ENCODE peak calls at places on chromosome 20, in five cellular contexts. One of them, this sample, is unnamed.

GRCh38 chr20:34938466-34939163 is 17.0 kb downstream of the GSS start:
- DNase-seq in naive thymus-derived CD4-positive, alpha-beta T cell: no peak
- DNase-seq in ascending aorta: no peak
- DNase-seq in A172: no peak
- DNase-seq in CD8-positive, alpha-beta memory T cell: no peak
- DNase-seq in this sample: no peak

GRCh38 chr20:62824476-62825287 is 7.8 kb downstream of the COL9A3 start:
- DNase-seq in CD8-positive, alpha-beta memory T cell: peak
- DNase-seq in ascending aorta: no peak
- DNase-seq in naive thymus-derived CD4-positive, alpha-beta T cell: peak
- DNase-seq in A172: peak
- DNase-seq in this sample: peak

GRCh38 chr20:52828199-52828598 is 144.0 kb upstream of the TSHZ2 start:
- DNase-seq in naive thymus-derived CD4-positive, alpha-beta T cell: no peak
- DNase-seq in CD8-positive, alpha-beta memory T cell: no peak
- DNase-seq in A172: no peak
- DNase-seq in ascending aorta: no peak
- DNase-seq in this sample: no peak

GRCh38 chr20:3238616-3239025 is 369 bp downstream of the SLC4A11 start:
- DNase-seq in ascending aorta: no peak
- DNase-seq in CD8-positive, alpha-beta memory T cell: peak
- DNase-seq in naive thymus-derived CD4-positive, alpha-beta T cell: peak
- DNase-seq in A172: no peak
- DNase-seq in this sample: no peak

GRCh38 chr20:41174373-41174772 is 37.0 kb downstream of the PLCG1 start:
- DNase-seq in CD8-positive, alpha-beta memory T cell: no peak
- DNase-seq in naive thymus-derived CD4-positive, alpha-beta T cell: no peak
- DNase-seq in A172: no peak
- DNase-seq in ascending aorta: no peak
- DNase-seq in this sample: no peak

GRCh38 chr20:32062776-32063170 is 10.7 kb downstream of the HCK start:
- DNase-seq in CD8-positive, alpha-beta memory T cell: no peak
- DNase-seq in A172: no peak
- DNase-seq in naive thymus-derived CD4-positive, alpha-beta T cell: no peak
- DNase-seq in ascending aorta: peak
- DNase-seq in this sample: no peak

GRCh38 chr20:1301031-1301529 is 27.9 kb downstream of the SDCBP2 start:
- DNase-seq in ascending aorta: no peak
- DNase-seq in A172: peak
- DNase-seq in CD8-positive, alpha-beta memory T cell: no peak
- DNase-seq in naive thymus-derived CD4-positive, alpha-beta T cell: peak
- DNase-seq in this sample: no peak

GRCh38 chr20:52201395-52201794 is 9.8 kb upstream of the ZFP64 start:
- DNase-seq in A172: no peak
- DNase-seq in ascending aorta: no peak
- DNase-seq in CD8-positive, alpha-beta memory T cell: no peak
- DNase-seq in naive thymus-derived CD4-positive, alpha-beta T cell: no peak
- DNase-seq in this sample: no peak

GRCh38 chr20:4999788-5000187 is 1.5 kb downstream of the SLC23A2 start:
- DNase-seq in CD8-positive, alpha-beta memory T cell: no peak
- DNase-seq in naive thymus-derived CD4-positive, alpha-beta T cell: no peak
- DNase-seq in A172: no peak
- DNase-seq in ascending aorta: no peak
- DNase-seq in this sample: peak

GRCh38 chr20:46289416-46289815 is 18.9 kb downstream of the CDH22 start:
- DNase-seq in A172: no peak
- DNase-seq in ascending aorta: no peak
- DNase-seq in CD8-positive, alpha-beta memory T cell: no peak
- DNase-seq in naive thymus-derived CD4-positive, alpha-beta T cell: no peak
- DNase-seq in this sample: peak

GRCh38 chr20:16661738-16662137 is 68.1 kb upstream of the SNRPB2 start:
- DNase-seq in CD8-positive, alpha-beta memory T cell: no peak
- DNase-seq in ascending aorta: no peak
- DNase-seq in naive thymus-derived CD4-positive, alpha-beta T cell: no peak
- DNase-seq in A172: no peak
- DNase-seq in this sample: no peak

GRCh38 chr20:6976096-6976495 is 208.6 kb downstream of the BMP2 start:
- DNase-seq in CD8-positive, alpha-beta memory T cell: no peak
- DNase-seq in naive thymus-derived CD4-positive, alpha-beta T cell: no peak
- DNase-seq in ascending aorta: no peak
- DNase-seq in A172: no peak
- DNase-seq in this sample: no peak

GRCh38 chr20:58366016-58366415 is 23.0 kb upstream of the VAPB start:
- DNase-seq in ascending aorta: no peak
- DNase-seq in CD8-positive, alpha-beta memory T cell: no peak
- DNase-seq in naive thymus-derived CD4-positive, alpha-beta T cell: no peak
- DNase-seq in A172: no peak
- DNase-seq in this sample: no peak

GRCh38 chr20:50101281-50101680 is 11.7 kb downstream of the UBE2V1 start:
- DNase-seq in ascending aorta: no peak
- DNase-seq in CD8-positive, alpha-beta memory T cell: no peak
- DNase-seq in naive thymus-derived CD4-positive, alpha-beta T cell: no peak
- DNase-seq in A172: no peak
- DNase-seq in this sample: no peak

GRCh38 chr20:53215166-53215565 is 243.0 kb downstream of the TSHZ2 start:
- DNase-seq in ascending aorta: no peak
- DNase-seq in naive thymus-derived CD4-positive, alpha-beta T cell: peak
- DNase-seq in A172: no peak
- DNase-seq in CD8-positive, alpha-beta memory T cell: no peak
- DNase-seq in this sample: no peak

This sample was measured in NCI-H526 treated with DMSO at 0.1 percent for 48 hours.